ENCODE peak calls at places on chromosome 16, in four cellular contexts. R is BJ; J is WTC11; N is activated T-helper 9 cell treated with anti-CD3 and anti-CD28 coated beads, Interleukin-2, amount 50 U/mL, for 16 hours. Z is an unnamed sample.

GRCh38 chr16:63976345-63976744 is 1145.5 kb downstream of the CDH11 start:
- DNase-seq in R (no peak), J (no peak), N (no peak), Z (no peak)

GRCh38 chr16:27224271-27224737 is 21.0 kb downstream of the KDM8 start:
- DNase-seq in J (no peak), N (no peak), R (no peak), Z (no peak)

GRCh38 chr16:783404-784161 is 4.6 kb downstream of the RPUSD1 start:
- DNase-seq in R (no peak), J (no peak), N (no peak), Z (no peak)

GRCh38 chr16:67336111-67336510 is 9.5 kb downstream of the LRRC36 start:
- DNase-seq in N (no peak), R (no peak), J (no peak), Z (no peak)

GRCh38 chr16:57637020-57637419 is 8.6 kb downstream of the ADGRG1 start:
- DNase-seq in R (no peak), J (no peak), N (no peak), Z (no peak)

GRCh38 chr16:58032710-58033293 is 7.2 kb downstream of the MMP15 start:
- DNase-seq in N (no peak), J (no peak), R (no peak), Z (no peak)

GRCh38 chr16:31477220-31478216 is 5.4 kb upstream of the SLC5A2 start:
- DNase-seq in J (peak; percentile 86), N (no peak), R (no peak), Z (no peak)

GRCh38 chr16:8330761-8331160 is 259.6 kb downstream of the TMEM114 start:
- DNase-seq in N (no peak), J (no peak), R (no peak), Z (no peak)

GRCh38 chr16:73058221-73058615 is 10.3 kb upstream of the ZFHX3 start:
- DNase-seq in R (no peak), J (no peak), N (no peak), Z (peak; percentile 63)

GRCh38 chr16:84842516-84843148 is 22.8 kb downstream of the CRISPLD2 start:
- DNase-seq in N (no peak), R (no peak), J (no peak), Z (no peak)

GRCh38 chr16:1991135-1991551 is 1.4 kb downstream of the SYNGR3 start:
- DNase-seq in J (no peak), N (no peak), R (no peak), Z (no peak)

GRCh38 chr16:83355570-83356218 is 452.1 kb upstream of the HSBP1 start:
- DNase-seq in J (no peak), N (no peak), R (no peak), Z (no peak)

GRCh38 chr16:25608002-25608401 is 83.8 kb upstream of the HS3ST4 start:
- DNase-seq in J (no peak), N (no peak), R (no peak), Z (no peak)

GRCh38 chr16:11994187-11995119 is 17.9 kb downstream of the SNX29 start:
- DNase-seq in R (no peak), J (no peak), N (no peak), Z (no peak)

GRCh38 chr16:29710227-29711219 is 31.5 kb downstream of the QPRT start:
- DNase-seq in R (peak; percentile 17), J (no peak), N (no peak), Z (peak; percentile 68)